ENCODE peak calls at places on chromosomes 12 and 14, in eight cellular contexts. A is HTR-8/SVneo, W is head of caudate nucleus, Y is fibroblast of mammary gland, D is KBM-7, G is RWPE1, N is T-helper 1 cell, U is ELR. L is an unnamed sample.

GRCh38 chr12:6970096-6970527 is 352 bp downstream of the PHB2 start:
- DNase-seq in G (no peak), U (no peak), D (no peak), W (no peak), N (no peak), A (no peak), Y (peak), L (no peak)

GRCh38 chr12:80140005-80140404 is 40.7 kb downstream of the OTOGL start:
- DNase-seq in G (no peak), U (no peak), D (no peak), A (no peak), N (no peak), Y (no peak), W (no peak), L (no peak)

GRCh38 chr14:66662374-66662773 is 154.4 kb downstream of the GPHN start:
- DNase-seq in A (no peak), D (no peak), N (no peak), Y (peak), U (peak), G (no peak), W (no peak), L (peak)

GRCh38 chr14:95683793-95684192 is 2.4 kb upstream of the TCL1B start:
- DNase-seq in Y (peak), D (peak), G (no peak), N (peak), U (peak), A (no peak), W (no peak), L (peak)

GRCh38 chr14:55901281-55901680 is 216.9 kb upstream of the PELI2 start:
- DNase-seq in Y (no peak), G (no peak), D (no peak), A (no peak), U (no peak), W (no peak), N (no peak), L (no peak)

GRCh38 chr12:69243099-69244084 is 4.0 kb downstream of the CPSF6 start:
- DNase-seq in D (peak), N (no peak), W (no peak), A (no peak), U (no peak), G (no peak), Y (no peak), L (no peak)

GRCh38 chr12:119227292-119227691 is 48.6 kb downstream of the HSPB8 start:
- DNase-seq in W (no peak), A (no peak), D (no peak), U (no peak), Y (no peak), N (no peak), G (peak), L (no peak)

GRCh38 chr14:21057803-21058675 is at the start of gene RNASE8:
- DNase-seq in U (peak), N (no peak), A (no peak), G (no peak), W (no peak), D (no peak), Y (peak), L (peak)

GRCh38 chr12:19937161-19937560 is 431.2 kb upstream of the PDE3A start:
- DNase-seq in U (no peak), A (no peak), G (no peak), N (no peak), Y (no peak), W (no peak), D (no peak), L (no peak)

GRCh38 chr14:69850086-69850735 is 29.0 kb upstream of the SMOC1 start:
- DNase-seq in A (no peak), G (no peak), W (peak), N (no peak), Y (no peak), U (no peak), D (no peak), L (no peak)

GRCh38 chr12:3311027-3311402 is 180.0 kb upstream of the PRMT8 start:
- DNase-seq in Y (peak), A (no peak), D (no peak), G (peak), W (peak), N (no peak), U (peak), L (peak)

GRCh38 chr12:120115692-120116442 is 686 bp downstream of the RAB35 start:
- DNase-seq in N (no peak), A (peak), U (peak), D (no peak), Y (peak), G (peak), W (no peak), L (peak)

GRCh38 chr14:58808828-58809227 is 171.1 kb downstream of the DACT1 start:
- DNase-seq in U (peak), D (no peak), G (no peak), A (no peak), Y (peak), W (peak), N (no peak), L (peak)

GRCh38 chr14:85466678-85467077 is 63.3 kb upstream of the FLRT2 start:
- DNase-seq in D (no peak), Y (peak), G (no peak), W (no peak), N (no peak), A (no peak), U (peak), L (peak)

GRCh38 chr12:67909091-67909531 is 80.1 kb upstream of the IFNG-AS1 start:
- DNase-seq in W (no peak), Y (peak), G (peak), N (no peak), A (peak), D (no peak), U (peak), L (no peak)

GRCh38 chr12:80580254-80580653 is 127.2 kb upstream of the MYF6 start:
- DNase-seq in U (peak), W (no peak), G (peak), N (no peak), Y (peak), D (no peak), A (peak), L (peak)

GRCh38 chr14:81310606-81311005 is 89.5 kb downstream of the STON2 start:
- DNase-seq in Y (no peak), A (no peak), U (no peak), N (no peak), G (no peak), D (no peak), W (no peak), L (no peak)

GRCh38 chr12:49039421-49040363 is 20.9 kb downstream of the KMT2D start:
- DNase-seq in Y (no peak), D (no peak), W (no peak), U (no peak), N (no peak), G (no peak), A (no peak), L (no peak)

GRCh38 chr14:33026850-33027420 is 88.3 kb downstream of the NPAS3 start:
- DNase-seq in N (no peak), D (no peak), U (no peak), W (peak), Y (peak), G (no peak), A (no peak), L (no peak)

GRCh38 chr14:50943261-50943942 is 881 bp downstream of the PYGL start:
- DNase-seq in A (peak), D (peak), W (no peak), Y (peak), N (no peak), U (peak), G (peak), L (peak)

GRCh38 chr14:24070285-24071143 is 848 bp upstream of the CPNE6 start:
- DNase-seq in G (no peak), D (no peak), W (no peak), Y (no peak), U (no peak), N (no peak), A (no peak), L (no peak)

GRCh38 chr12:12784911-12785814 is at the start of gene APOLD1:
- DNase-seq in N (no peak), G (no peak), U (peak), A (no peak), W (no peak), Y (peak), D (no peak), L (no peak)

GRCh38 chr14:22843123-22843925 is 6.9 kb downstream of the MMP14 start:
- DNase-seq in D (no peak), N (no peak), Y (no peak), U (no peak), G (no peak), W (no peak), A (no peak), L (no peak)

GRCh38 chr12:1822699-1823098 is 2.3 kb downstream of the LRTM2 start:
- DNase-seq in U (no peak), W (no peak), D (no peak), N (no peak), A (no peak), G (no peak), Y (no peak), L (no peak)

L was measured in epithelial cell of esophagus.